ENCODE peak calls at places on chromosomes 3 and 15, in six cellular contexts. Q is IMR-90, E is mesendoderm, N is mesenchymal stem cell, G is H1, O is neuronal stem cell. X is an unnamed sample.
A peak's percentile ranks its signal among the peaks of the same experiment; 100 is the strongest.

GRCh38 chr3:84836961-84837360 is 121.8 kb upstream of the CADM2 start:
- DNase-seq in Q (no peak), E (peak; percentile 83), N (no peak), G (peak; percentile 63), O (no peak), X (peak; percentile 93)

GRCh38 chr3:163951397-163951987 is 1126.8 kb downstream of the SI start:
- DNase-seq in Q (no peak), E (no peak), N (peak; percentile 15), G (no peak), O (no peak), X (no peak)

GRCh38 chr15:52095597-52096262 is 16.8 kb downstream of the BCL2L10 start:
- DNase-seq in Q (peak; percentile 93), E (no peak), N (peak; percentile 85), G (no peak), O (no peak), X (no peak)

GRCh38 chr15:48866141-48866563 is 11.8 kb upstream of the EID1 start:
- DNase-seq in Q (peak; percentile 58), E (no peak), N (peak; percentile 69), G (no peak), O (no peak), X (no peak)

GRCh38 chr15:39171944-39172368 is 408.9 kb upstream of the THBS1 start:
- DNase-seq in Q (peak; percentile 99), E (peak; percentile 97), N (peak; percentile 97), G (peak; percentile 58), O (peak; percentile 59), X (peak; percentile 87)

GRCh38 chr15:72406936-72407335 is 8.8 kb downstream of the TMEM202 start:
- DNase-seq in Q (no peak), E (no peak), N (no peak), G (no peak), O (no peak), X (no peak)

GRCh38 chr3:11629716-11630115 is 14.0 kb downstream of the VGLL4 start:
- DNase-seq in Q (peak; percentile 92), E (no peak), N (peak; percentile 79), G (no peak), O (no peak), X (no peak)

GRCh38 chr3:95613993-95614392 is 1200.4 kb upstream of the EPHA6 start:
- DNase-seq in Q (no peak), E (no peak), N (no peak), G (no peak), O (no peak), X (no peak)

GRCh38 chr3:153210660-153211059 is 48.6 kb downstream of the RAP2B start:
- DNase-seq in Q (no peak), E (peak; percentile 32), N (peak; percentile 33), G (no peak), O (no peak), X (no peak)

GRCh38 chr15:83837946-83838571 is 184.1 kb downstream of the ADAMTSL3 start:
- DNase-seq in Q (peak; percentile 14), E (peak; percentile 67), N (peak; percentile 17), G (peak; percentile 64), O (peak; percentile 23), X (peak; percentile 67)

GRCh38 chr15:82743810-82744209 is 34.1 kb upstream of the AP3B2 start:
- DNase-seq in Q (no peak), E (no peak), N (no peak), G (no peak), O (no peak), X (no peak)

GRCh38 chr15:90691369-90691768 is 25.8 kb upstream of the BLM start:
- DNase-seq in Q (no peak), E (peak; percentile 23), N (no peak), G (no peak), O (no peak), X (no peak)

GRCh38 chr3:195613468-195614069 is 29.8 kb upstream of the APOD start:
- DNase-seq in Q (peak; percentile 6), E (no peak), N (no peak), G (no peak), O (no peak), X (no peak)

GRCh38 chr3:57017481-57017880 is 43.0 kb upstream of the SPATA12 start:
- DNase-seq in Q (no peak), E (peak; percentile 51), N (peak; percentile 56), G (no peak), O (no peak), X (no peak)

GRCh38 chr15:29656636-29657475 is 165.4 kb downstream of the TJP1 start:
- DNase-seq in Q (no peak), E (peak; percentile 93), N (peak; percentile 73), G (peak; percentile 80), O (peak; percentile 54), X (peak; percentile 90)

GRCh38 chr3:60571511-60571910 is 679.7 kb downstream of the FHIT start:
- DNase-seq in Q (no peak), E (no peak), N (no peak), G (no peak), O (no peak), X (no peak)

GRCh38 chr3:72137865-72138861 is 353.2 kb upstream of the PROK2 start:
- DNase-seq in Q (no peak), E (no peak), N (no peak), G (no peak), O (no peak), X (no peak)

GRCh38 chr15:101664303-101664913 is 12.2 kb upstream of the TM2D3 start:
- DNase-seq in Q (no peak), E (peak; percentile 31), N (peak; percentile 22), G (no peak), O (no peak), X (no peak)

GRCh38 chr3:13419356-13420050 is 619 bp downstream of the NUP210 start:
- DNase-seq in Q (no peak), E (peak; percentile 37), N (no peak), G (peak; percentile 68), O (peak; percentile 32), X (peak; percentile 47)

GRCh38 chr3:60199306-60199705 is 1051.9 kb downstream of the FHIT start:
- DNase-seq in Q (no peak), E (no peak), N (no peak), G (no peak), O (no peak), X (no peak)

GRCh38 chr3:187382609-187383151 is 14.5 kb downstream of the RTP4 start:
- DNase-seq in Q (peak; percentile 20), E (peak; percentile 35), N (peak; percentile 12), G (no peak), O (no peak), X (no peak)

DNA sequence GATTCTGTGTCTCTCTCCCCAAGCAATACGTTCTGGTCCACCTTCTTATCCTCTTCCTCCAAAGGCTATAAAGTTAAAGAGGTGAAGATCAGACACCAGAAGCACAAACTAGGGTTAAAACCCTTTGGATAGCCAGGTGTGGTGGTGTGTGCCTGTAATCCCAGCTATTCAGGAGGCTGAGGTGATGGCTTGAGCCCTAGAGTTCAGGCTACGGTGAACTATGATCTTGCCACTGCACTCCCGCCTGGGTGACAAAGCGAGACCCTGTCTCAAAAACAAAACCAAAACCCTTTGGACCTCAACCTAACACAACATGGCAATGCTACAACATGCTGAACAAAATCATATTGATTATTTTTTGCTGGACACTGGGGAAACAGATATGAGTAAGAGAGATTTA is 43.2 kb downstream of the MSL2 start:
- DNase-seq in Q (no peak), E (no peak), N (no peak), G (no peak), O (no peak), X (no peak)
- H3K4ac ChIP-seq in Q (no peak overlapping the region), E (no peak overlapping the region), N (no peak overlapping the region), G (no peak overlapping the region), O (no peak overlapping the region), X (no peak overlapping the region)

GRCh38 chr15:98773616-98774015 is 125.3 kb downstream of the IGF1R start:
- DNase-seq in Q (no peak), E (peak; percentile 62), N (no peak), G (no peak), O (no peak), X (no peak)
- H3K27ac ChIP-seq in Q (no peak overlapping the region), E (no peak overlapping the region), N (no peak overlapping the region), G (peak overlapping the region; percentile 28), O (no peak overlapping the region), X (no peak overlapping the region)

DNA sequence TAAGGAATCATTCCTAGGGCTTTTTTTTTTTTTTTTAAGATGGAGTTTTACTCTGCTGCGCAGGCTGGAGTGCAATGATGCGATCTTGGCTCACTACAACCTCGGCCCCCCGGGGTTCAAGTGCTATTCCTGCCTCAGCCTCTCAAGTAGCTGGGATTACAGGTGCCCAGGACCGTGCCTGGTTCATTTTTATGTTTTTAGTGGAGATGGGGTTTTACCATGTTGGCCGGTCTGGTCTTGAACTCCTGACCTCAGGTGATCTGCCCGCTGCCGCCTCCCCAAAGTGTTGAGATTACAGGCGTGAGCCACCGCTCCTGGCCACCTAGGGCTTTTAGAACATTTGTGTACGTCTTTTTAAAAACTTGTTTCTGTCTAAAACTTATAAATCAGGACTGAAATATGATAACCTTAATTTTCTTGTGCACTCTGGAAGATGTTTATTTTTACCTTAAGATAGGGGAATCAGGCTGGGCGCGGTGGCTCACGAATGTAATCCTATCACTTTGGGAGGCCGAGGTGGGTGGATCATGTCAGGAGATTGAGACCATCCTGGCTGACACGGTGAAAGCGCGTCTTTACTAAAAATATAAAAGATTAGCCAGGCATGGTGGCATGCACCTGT is 21.8 kb downstream of the PIAS1 start:
- DNase-seq in Q (no peak), E (no peak), N (no peak), G (no peak), O (no peak), X (no peak)
- H3K4ac ChIP-seq in Q (no peak overlapping the region), E (no peak overlapping the region), N (no peak overlapping the region), G (no peak overlapping the region), O (no peak overlapping the region), X (no peak overlapping the region)

DNA sequence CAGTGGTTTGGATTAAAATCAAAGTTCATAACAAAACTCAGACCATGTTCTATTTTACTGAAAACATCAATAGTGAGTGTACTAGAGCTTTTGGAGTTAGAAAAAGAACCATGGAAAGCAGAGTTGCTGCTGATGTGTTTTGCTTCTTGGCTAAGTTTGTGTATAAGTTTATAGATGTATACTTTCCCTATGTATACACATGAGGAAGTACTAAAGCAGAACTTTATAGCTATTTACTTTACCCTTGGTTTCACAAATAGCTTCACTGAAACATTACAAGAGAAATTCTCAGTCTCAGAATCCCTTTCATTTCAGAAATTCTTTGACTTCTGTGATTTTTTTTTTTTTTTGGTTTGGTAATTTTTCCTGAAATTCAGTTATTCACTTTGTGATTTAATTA is 229.0 kb downstream of the PTPRG start:
- DNase-seq in Q (no peak), E (no peak), N (no peak), G (no peak), O (no peak), X (no peak)
- H3K27ac ChIP-seq in Q (no peak overlapping the region), E (no peak overlapping the region), N (no peak overlapping the region), G (no peak overlapping the region), O (no peak overlapping the region), X (no peak overlapping the region)